ENCODE peak calls at places on chromosomes 1 and 21, in four cellular contexts. W, N, X and R are unnamed samples.

GRCh38 chr1:117585086-117585485 is 20.8 kb upstream of the TENT5C start:
- DNase-seq in W (no peak), N (no peak), X (no peak), R (no peak)

GRCh38 chr1:55876276-55877060 is 661.3 kb upstream of the USP24 start:
- DNase-seq in W (no peak), N (no peak), X (no peak), R (no peak)

GRCh38 chr21:38963006-38963405 is 157.3 kb downstream of the ETS2 start:
- DNase-seq in W (no peak), N (no peak), X (no peak), R (no peak)

GRCh38 chr1:55275976-55276375 is 60.8 kb upstream of the USP24 start:
- DNase-seq in W (no peak), N (peak), X (peak), R (no peak)

GRCh38 chr1:42334240-42335049 is 590 bp downstream of the FOXJ3 start:
- DNase-seq in W (peak), N (peak), X (peak), R (peak)

GRCh38 chr1:174160603-174161002 is 1.3 kb downstream of the RABGAP1L start:
- DNase-seq in W (no peak), N (no peak), X (no peak), R (no peak)

GRCh38 chr1:6185151-6185550 is 5.0 kb upstream of the CHD5 start:
- DNase-seq in W (peak), N (peak), X (peak), R (no peak)

GRCh38 chr1:112114540-112114939 is 125.1 kb upstream of the KCND3 start:
- DNase-seq in W (no peak), N (no peak), X (no peak), R (no peak)

GRCh38 chr1:230143534-230143933 is 76.5 kb downstream of the GALNT2 start:
- DNase-seq in W (no peak), N (no peak), X (no peak), R (no peak)

GRCh38 chr1:91148641-91149069 is 126.8 kb upstream of the ZNF644 start:
- DNase-seq in W (no peak), N (no peak), X (no peak), R (no peak)

GRCh38 chr1:93552751-93553455 is 105.0 kb downstream of the FNBP1L start:
- DNase-seq in W (peak), N (peak), X (peak), R (no peak)

GRCh38 chr1:4825841-4826450 is 171.5 kb downstream of the AJAP1 start:
- DNase-seq in W (no peak), N (no peak), X (peak), R (no peak)

GRCh38 chr1:177959793-177960515 is 9.9 kb downstream of the SEC16B start:
- DNase-seq in W (peak), N (peak), X (peak), R (no peak)

GRCh38 chr1:205137901-205138300 is 16.1 kb upstream of the RBBP5 start:
- DNase-seq in W (no peak), N (no peak), X (no peak), R (no peak)

GRCh38 chr1:117686907-117687306 is 81.1 kb downstream of the TENT5C start:
- DNase-seq in W (peak), N (peak), X (peak), R (no peak)

GRCh38 chr1:241847796-241848668 is at the start of gene EXO1:
- DNase-seq in W (peak), N (peak), X (peak), R (peak)

GRCh38 chr1:172662464-172663109 is 3.7 kb downstream of the FASLG start:
- DNase-seq in W (peak), N (peak), X (peak), R (no peak)

GRCh38 chr1:58779837-58780585 is 3.8 kb downstream of the JUN start:
- DNase-seq in W (peak), N (peak), X (peak), R (no peak)

DNA sequence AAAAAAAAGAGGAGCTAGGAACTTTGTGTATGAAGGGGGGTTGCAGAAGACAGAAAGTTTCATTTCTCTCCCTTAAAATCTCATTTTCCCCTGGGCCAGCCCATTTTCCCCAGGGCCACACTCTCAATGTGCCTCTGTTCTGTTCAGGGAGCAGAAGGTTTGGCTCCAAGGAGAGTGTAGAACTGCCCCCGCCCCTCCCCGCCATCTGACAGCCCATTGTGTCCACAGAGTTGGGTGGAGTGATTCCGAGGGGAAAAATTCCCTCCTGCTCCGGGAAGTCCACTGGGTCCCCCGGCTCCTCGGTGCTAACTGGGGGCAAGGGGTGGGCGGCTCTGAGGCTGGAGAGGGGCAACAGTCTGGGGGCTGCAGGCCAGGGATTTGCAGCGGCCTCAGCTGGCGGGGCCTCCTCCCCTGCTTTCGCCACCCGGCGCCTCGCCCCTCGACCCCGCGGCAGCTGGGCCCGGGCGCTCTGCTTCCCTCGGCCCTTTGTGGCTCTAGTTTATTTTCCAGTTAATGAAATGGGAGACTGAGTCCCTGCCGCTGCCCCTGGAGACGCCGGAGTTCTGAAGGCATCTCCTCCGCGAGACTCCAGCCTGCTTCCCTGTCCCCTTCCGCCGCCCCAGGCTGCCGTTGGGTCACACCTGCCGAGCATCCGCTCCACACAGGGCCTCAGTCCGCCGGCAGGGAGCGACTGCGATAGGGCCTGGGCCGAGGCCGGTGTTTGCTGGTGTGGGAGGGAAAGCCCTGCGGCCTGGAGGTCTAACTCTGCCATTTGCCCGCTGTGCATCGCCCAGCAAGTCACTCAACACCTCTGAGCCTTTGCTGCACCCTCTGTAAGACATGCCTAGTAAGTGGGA is 14.7 kb upstream of the KIRREL1 start:
- DNase-seq in W (no peak), N (no peak), X (no peak), R (no peak)
- TF ChIP-seq CTCF in W (peak), N (no peak), X (peak), R (no peak)

GRCh38 chr1:69455718-69456117 is 112.0 kb upstream of the LRRC7 start:
- DNase-seq in W (no peak), N (no peak), X (no peak), R (no peak)

GRCh38 chr1:69459244-69459643 is 108.5 kb upstream of the LRRC7 start:
- DNase-seq in W (no peak), N (no peak), X (no peak), R (no peak)
- TF ChIP-seq CTCF in W (no peak), N (no peak), X (no peak), R (no peak)

GRCh38 chr1:107965112-107965991 is at the start of gene VAV3:
- DNase-seq in W (peak), N (peak), X (peak), R (no peak)
- TF ChIP-seq CTCF in W (no peak), N (peak), X (peak), R (peak)

DNA sequence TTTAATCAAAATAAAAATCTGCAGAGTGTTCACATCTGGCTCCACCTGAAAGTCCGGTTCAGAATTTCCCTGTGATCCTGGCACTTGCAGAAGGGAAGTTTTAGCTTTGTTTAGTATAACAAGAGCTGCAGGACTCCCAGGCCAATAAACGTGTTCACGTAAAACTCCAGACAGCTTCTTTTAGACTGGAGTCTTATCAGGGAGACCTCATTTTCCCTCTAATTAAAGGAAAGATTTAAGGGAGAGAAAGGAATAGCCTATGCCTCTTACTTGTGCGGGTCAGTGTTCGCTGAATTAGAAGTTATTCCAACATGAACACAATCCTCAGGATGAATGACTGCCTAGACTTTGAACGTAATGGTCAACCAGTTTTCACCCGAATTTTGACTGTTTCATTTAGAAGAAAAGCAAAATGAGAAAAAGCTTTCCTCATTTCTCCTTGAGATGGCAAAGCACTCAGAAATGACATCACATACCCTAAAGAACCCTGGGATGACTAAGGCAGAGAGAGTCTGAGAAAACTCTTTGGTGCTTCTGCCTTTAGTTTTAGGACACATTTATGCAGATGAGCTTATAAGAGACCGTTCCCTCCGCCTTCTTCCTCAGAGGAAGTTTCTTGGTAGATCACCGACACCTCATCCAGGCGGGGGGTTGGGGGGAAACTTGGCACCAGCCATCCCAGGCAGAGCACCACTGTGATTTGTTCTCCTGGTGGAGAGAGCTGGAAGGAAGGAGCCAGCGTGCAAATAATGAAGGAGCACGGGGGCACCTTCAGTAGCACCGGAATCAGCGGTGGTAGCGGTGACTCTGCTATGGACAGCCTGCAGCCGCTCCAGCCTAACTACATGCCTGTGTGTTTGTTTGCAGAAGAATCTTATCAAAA is 202.1 kb upstream of the SGIP1 start:
- DNase-seq in W (peak), N (peak), X (peak), R (peak)
- TF ChIP-seq CTCF in W (peak), N (peak), X (peak), R (peak)